ENCODE peak calls at places on chromosomes 5 and 9, in seven cellular contexts. L, X, K, J, B, M and G are unnamed samples.

GRCh38 chr5:112931473-112931872 is 9.4 kb upstream of the REEP5 start:
- DNase-seq in X (no peak), B (no peak), K (no peak), J (no peak), M (no peak), L (no peak), G (no peak)

GRCh38 chr5:174355208-174355612 is 309.7 kb downstream of the NSG2 start:
- DNase-seq in B (no peak), L (no peak), M (no peak), X (no peak), J (no peak), K (peak), G (peak)

GRCh38 chr5:115601709-115602584 is at the start of gene TICAM2:
- DNase-seq in J (peak), M (peak), X (peak), L (peak), B (no peak), K (peak), G (peak)

GRCh38 chr9:127555830-127556820 is 56.0 kb upstream of the STXBP1 start:
- DNase-seq in K (peak), B (no peak), X (no peak), L (peak), J (peak), M (no peak), G (peak)

GRCh38 chr9:93305497-93306020 is 121.6 kb downstream of the WNK2 start:
- DNase-seq in L (peak), X (peak), M (no peak), J (no peak), B (no peak), K (no peak), G (no peak)

GRCh38 chr5:67483453-67484030 is 286.9 kb upstream of the CD180 start:
- DNase-seq in X (no peak), L (no peak), M (no peak), B (no peak), K (no peak), J (no peak), G (no peak)

GRCh38 chr9:104138243-104138642 is 44.1 kb downstream of the SMC2 start:
- DNase-seq in X (no peak), J (no peak), B (no peak), L (no peak), K (no peak), M (no peak), G (no peak)

GRCh38 chr5:36416605-36417004 is 114.9 kb upstream of the RANBP3L start:
- DNase-seq in M (no peak), J (no peak), L (no peak), B (no peak), X (no peak), K (no peak), G (no peak)

GRCh38 chr5:144142030-144142825 is 28.2 kb downstream of the YIPF5 start:
- DNase-seq in J (peak), B (no peak), K (no peak), X (peak), M (peak), L (no peak), G (peak)

GRCh38 chr5:94802450-94802849 is 184.0 kb downstream of the SLF1 start:
- DNase-seq in M (peak), J (no peak), L (no peak), X (no peak), B (no peak), K (peak), G (peak)

GRCh38 chr5:160260006-160260775 is 30.9 kb downstream of the FABP6 start:
- DNase-seq in X (no peak), M (peak), B (no peak), J (no peak), K (no peak), L (no peak), G (no peak)

GRCh38 chr9:24602687-24603352 is 57.1 kb upstream of the IZUMO3 start:
- DNase-seq in K (no peak), X (no peak), M (no peak), J (no peak), B (no peak), L (no peak), G (no peak)

GRCh38 chr5:146647656-146648199 is 131.7 kb upstream of the GPR151 start:
- DNase-seq in M (no peak), L (no peak), K (no peak), J (no peak), X (peak), B (peak), G (no peak)

GRCh38 chr9:4630836-4631235 is 31.3 kb upstream of the PLPP6 start:
- DNase-seq in L (no peak), X (no peak), K (no peak), M (peak), J (no peak), B (no peak), G (peak)

GRCh38 chr9:114588150-114588663 is 638 bp downstream of the ATP6V1G1 start:
- DNase-seq in K (no peak), B (no peak), L (no peak), M (peak), J (no peak), X (no peak), G (peak)

GRCh38 chr9:137924169-137924568 is 46.6 kb downstream of the CACNA1B start:
- DNase-seq in J (no peak), X (no peak), K (no peak), L (no peak), M (no peak), B (no peak), G (no peak)

GRCh38 chr9:26974927-26975326 is 18.7 kb downstream of the IFT74 start:
- DNase-seq in K (no peak), L (no peak), M (peak), B (no peak), J (no peak), X (peak), G (no peak)

GRCh38 chr9:77063645-77064285 is 44.3 kb downstream of the FOXB2 start:
- DNase-seq in J (peak), K (peak), X (no peak), B (no peak), L (no peak), M (no peak), G (peak)

GRCh38 chr5:57576317-57576716 is 93.7 kb upstream of the ACTBL2 start:
- DNase-seq in M (no peak), K (no peak), L (no peak), X (no peak), J (no peak), B (no peak), G (no peak)